ENCODE peak calls at places on chromosome 15, in eight cellular contexts. I is T follicular helper cell, P is iris pigment epithelial cell, O is SHP77, V is G401, K is A549, S is NCI-H510A treated with DMSO at 0.1 percent for 48 hours, F is nucleus accumbens. X is an unnamed sample.

GRCh38 chr15:55819397-55820034 is 76.6 kb upstream of the PRTG start:
- DNase-seq in S (no peak), O (no peak), F (no peak), V (no peak), P (no peak), K (no peak), I (no peak), X (no peak)

GRCh38 chr15:96337354-96337990 is 7.0 kb downstream of the NR2F2 start:
- DNase-seq in P (no peak), F (no peak), S (no peak), O (no peak), V (no peak), I (no peak), K (no peak), X (no peak)

GRCh38 chr15:91202510-91202909 is 102.5 kb downstream of the SV2B start:
- DNase-seq in I (no peak), V (no peak), F (no peak), K (no peak), S (no peak), P (no peak), O (no peak), X (no peak)

GRCh38 chr15:33256874-33257273 is 53.9 kb upstream of the RYR3 start:
- DNase-seq in V (no peak), K (no peak), I (no peak), S (no peak), P (no peak), F (no peak), O (no peak), X (no peak)

GRCh38 chr15:66269326-66270090 is 16.0 kb upstream of the MEGF11 start:
- DNase-seq in F (no peak), O (peak), I (no peak), V (no peak), P (peak), K (no peak), S (peak), X (no peak)

GRCh38 chr15:67100808-67101581 is 35.6 kb downstream of the SMAD3 start:
- DNase-seq in F (no peak), V (no peak), I (no peak), S (no peak), O (no peak), P (no peak), K (no peak), X (no peak)

GRCh38 chr15:97023131-97023844 is 692.8 kb downstream of the NR2F2 start:
- DNase-seq in P (peak), K (no peak), O (no peak), I (no peak), S (no peak), V (no peak), F (no peak), X (no peak)

GRCh38 chr15:31273258-31273941 is 53.2 kb upstream of the KLF13 start:
- DNase-seq in F (no peak), O (no peak), K (no peak), S (no peak), I (no peak), P (no peak), V (no peak), X (no peak)

GRCh38 chr15:100721758-100722550 is 119.6 kb downstream of the ASB7 start:
- DNase-seq in P (peak), F (no peak), V (no peak), K (peak), O (peak), I (no peak), S (no peak), X (peak)

GRCh38 chr15:74778599-74778970 is 3.3 kb upstream of the CSK start:
- DNase-seq in V (no peak), P (no peak), I (no peak), O (no peak), F (no peak), K (no peak), S (no peak), X (no peak)

GRCh38 chr15:82875411-82876003 is 66.1 kb downstream of the WHAMM start:
- DNase-seq in K (no peak), F (no peak), P (no peak), I (no peak), O (no peak), V (no peak), S (no peak), X (no peak)

X was measured in COR-L47.